ENCODE peak calls at places on chromosomes 1 and 21, in seven cellular contexts. G is left ventricle myocardium inferior; J is CD4-positive, alpha-beta memory T cell; C is fibroblast of lung; F is SK-N-SH; Y is pancreas; A is fibroblast of villous mesenchyme. M is an unnamed sample.

GRCh38 chr1:13585996-13586395 is 2.4 kb downstream of the PDPN start:
- DNase-seq in G (no peak), J (no peak), C (peak), F (no peak), Y (no peak), A (no peak), M (peak)

GRCh38 chr1:209552406-209553264 is 30.9 kb upstream of the CAMK1G start:
- DNase-seq in G (no peak), J (no peak), C (no peak), F (no peak), Y (no peak), A (no peak), M (no peak)

GRCh38 chr1:217911908-217912307 is 280.8 kb downstream of the SPATA17 start:
- DNase-seq in G (no peak), J (no peak), C (no peak), F (peak), Y (no peak), A (no peak), M (peak)

GRCh38 chr1:102550729-102551384 is 554.1 kb upstream of the OLFM3 start:
- DNase-seq in G (no peak), J (peak), C (peak), F (no peak), Y (no peak), A (peak), M (peak)

GRCh38 chr1:166166701-166167394 is at the start of gene FAM78B:
- DNase-seq in G (peak), J (peak), C (peak), F (peak), Y (peak), A (peak), M (peak)

GRCh38 chr1:99266731-99267130 is 2.4 kb downstream of the PLPPR4 start:
- DNase-seq in G (no peak), J (no peak), C (peak), F (no peak), Y (no peak), A (peak), M (no peak)

GRCh38 chr1:208159542-208160258 is 84.5 kb downstream of the PLXNA2 start:
- DNase-seq in G (no peak), J (no peak), C (peak), F (peak), Y (no peak), A (peak), M (no peak)

GRCh38 chr1:8348777-8349472 is 31.0 kb downstream of the SLC45A1 start:
- DNase-seq in G (peak), J (peak), C (peak), F (peak), Y (peak), A (peak), M (peak)

GRCh38 chr1:226736908-226737818 is 1.9 kb downstream of the ITPKB start:
- DNase-seq in G (peak), J (peak), C (peak), F (peak), Y (peak), A (peak), M (no peak)

GRCh38 chr21:43639470-43640178 is 19.7 kb downstream of the HSF2BP start:
- DNase-seq in G (no peak), J (no peak), C (peak), F (no peak), Y (no peak), A (peak), M (peak)

GRCh38 chr1:39509360-39510009 is 18.0 kb downstream of the BMP8A start:
- DNase-seq in G (peak), J (peak), C (peak), F (no peak), Y (peak), A (peak), M (no peak)

GRCh38 chr1:54298284-54299033 is 98.5 kb downstream of the MRPL37 start:
- DNase-seq in G (no peak), J (no peak), C (no peak), F (peak), Y (no peak), A (no peak), M (no peak)

GRCh38 chr1:61386323-61386722 is 304.0 kb downstream of the NFIA start:
- DNase-seq in G (no peak), J (no peak), C (no peak), F (no peak), Y (no peak), A (no peak), M (no peak)

GRCh38 chr1:161872506-161872905 is 106.4 kb downstream of the ATF6 start:
- DNase-seq in G (no peak), J (no peak), C (no peak), F (no peak), Y (no peak), A (peak), M (no peak)

GRCh38 chr1:7539772-7540175 is 231.3 kb upstream of the VAMP3 start:
- DNase-seq in G (no peak), J (no peak), C (peak), F (no peak), Y (no peak), A (no peak), M (no peak)

GRCh38 chr1:213582976-213583567 is 404.7 kb upstream of the PROX1 start:
- DNase-seq in G (no peak), J (no peak), C (no peak), F (no peak), Y (no peak), A (no peak), M (no peak)

GRCh38 chr1:183180634-183181056 is 5.4 kb upstream of the LAMC2 start:
- DNase-seq in G (peak), J (no peak), C (peak), F (peak), Y (peak), A (peak), M (peak)

GRCh38 chr1:223707270-223708000 is 4.9 kb upstream of the CAPN2 start:
- DNase-seq in G (peak), J (no peak), C (peak), F (no peak), Y (peak), A (peak), M (peak)

GRCh38 chr1:172827301-172827700 is 168.4 kb downstream of the FASLG start:
- DNase-seq in G (no peak), J (no peak), C (no peak), F (no peak), Y (no peak), A (peak), M (no peak)

GRCh38 chr21:41614456-41615010 is 106.6 kb upstream of the TMPRSS2 start:
- DNase-seq in G (no peak), J (no peak), C (peak), F (no peak), Y (no peak), A (no peak), M (no peak)

GRCh38 chr1:108643492-108644333 is 17.2 kb downstream of the HENMT1 start:
- DNase-seq in G (no peak), J (peak), C (peak), F (peak), Y (peak), A (peak), M (peak)

GRCh38 chr1:78718566-78718965 is 68.9 kb downstream of the IFI44 start:
- DNase-seq in G (no peak), J (no peak), C (peak), F (no peak), Y (no peak), A (no peak), M (no peak)

DNA sequence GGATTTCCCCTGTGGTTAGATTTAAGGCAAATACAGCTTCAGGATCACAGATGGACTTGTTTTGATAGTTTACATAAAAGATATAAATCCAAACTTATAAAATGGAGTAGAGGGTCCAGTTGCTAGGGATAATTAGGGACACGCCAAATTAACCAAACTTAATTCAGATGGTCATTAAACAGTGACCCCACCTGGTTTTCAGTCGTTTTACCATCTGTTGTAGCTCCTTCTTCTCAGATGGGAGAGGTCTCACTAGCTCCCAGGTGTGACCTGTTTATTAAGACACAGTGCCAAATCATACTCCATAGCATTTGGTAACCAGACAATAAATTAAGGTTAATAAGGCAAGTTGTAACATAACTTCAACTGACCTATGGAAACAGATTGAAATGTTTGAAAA is 8.1 kb upstream of the GADD45A start:
- DNase-seq in G (no peak), J (no peak), C (no peak), F (no peak), Y (no peak), A (no peak), M (no peak)
- H3K4me3 ChIP-seq in G (no peak), J (no peak), C (no peak), F (no peak), Y (no peak), A (no peak), M (no peak)

GRCh38 chr1:82399093-82399492 is 598.4 kb downstream of the ADGRL2 start:
- DNase-seq in G (no peak), J (no peak), C (peak), F (no peak), Y (no peak), A (no peak), M (peak)

GRCh38 chr1:82401116-82401515 is 600.4 kb downstream of the ADGRL2 start:
- DNase-seq in G (no peak), J (no peak), C (no peak), F (no peak), Y (no peak), A (no peak), M (no peak)

GRCh38 chr1:82405333-82405732 is 604.6 kb downstream of the ADGRL2 start:
- DNase-seq in G (no peak), J (no peak), C (no peak), F (no peak), Y (no peak), A (no peak), M (no peak)

GRCh38 chr1:82398357-82398756 is 597.6 kb downstream of the ADGRL2 start:
- DNase-seq in G (no peak), J (no peak), C (peak), F (no peak), Y (no peak), A (no peak), M (peak)

DNA sequence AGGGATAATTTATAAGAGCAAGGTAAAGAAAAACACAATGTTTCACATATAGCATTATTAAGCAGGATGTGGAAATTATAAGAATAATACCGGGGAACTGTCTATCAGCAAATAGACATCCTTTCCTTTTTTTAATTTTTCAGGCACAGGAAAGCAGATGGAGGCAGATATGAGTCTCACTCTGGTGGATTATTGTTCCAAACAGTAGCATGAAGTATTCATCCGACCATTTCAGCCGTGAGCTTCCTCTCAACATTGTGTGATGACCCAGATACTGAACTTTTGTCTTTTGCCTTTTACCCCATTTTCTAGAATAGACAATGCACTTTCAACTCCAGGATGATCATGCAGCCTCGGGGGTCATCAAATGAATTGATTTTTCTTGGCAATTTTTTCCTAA is 599.8 kb downstream of the ADGRL2 start:
- DNase-seq in G (no peak), J (no peak), C (no peak), F (no peak), Y (no peak), A (no peak), M (no peak)
- H3K4me3 ChIP-seq in G (no peak), J (no peak), C (no peak), F (no peak), Y (no peak), A (no peak), M (no peak)

GRCh38 chr1:24641646-24642151 is 1.4 kb upstream of the SRRM1 start:
- DNase-seq in G (peak), J (peak), C (peak), F (peak), Y (peak), A (peak), M (peak)
- H3K4me3 ChIP-seq in G (peak), J (peak), C (peak), F (peak), Y (no peak), A (peak), M (peak)

GRCh38 chr1:46800742-46801141 is 1.9 kb downstream of the CYP4B1 start:
- DNase-seq in G (no peak), J (no peak), C (no peak), F (no peak), Y (no peak), A (no peak), M (no peak)
- H3K4me3 ChIP-seq in G (peak), J (no peak), C (no peak), F (no peak), Y (no peak), A (no peak), M (no peak)

GRCh38 chr1:171645553-171646336 is 6.7 kb downstream of the MYOC start:
- DNase-seq in G (peak), J (no peak), C (peak), F (peak), Y (no peak), A (peak), M (peak)
- H3K4me3 ChIP-seq in G (peak), J (no peak), C (no peak), F (no peak), Y (no peak), A (no peak), M (no peak)

DNA sequence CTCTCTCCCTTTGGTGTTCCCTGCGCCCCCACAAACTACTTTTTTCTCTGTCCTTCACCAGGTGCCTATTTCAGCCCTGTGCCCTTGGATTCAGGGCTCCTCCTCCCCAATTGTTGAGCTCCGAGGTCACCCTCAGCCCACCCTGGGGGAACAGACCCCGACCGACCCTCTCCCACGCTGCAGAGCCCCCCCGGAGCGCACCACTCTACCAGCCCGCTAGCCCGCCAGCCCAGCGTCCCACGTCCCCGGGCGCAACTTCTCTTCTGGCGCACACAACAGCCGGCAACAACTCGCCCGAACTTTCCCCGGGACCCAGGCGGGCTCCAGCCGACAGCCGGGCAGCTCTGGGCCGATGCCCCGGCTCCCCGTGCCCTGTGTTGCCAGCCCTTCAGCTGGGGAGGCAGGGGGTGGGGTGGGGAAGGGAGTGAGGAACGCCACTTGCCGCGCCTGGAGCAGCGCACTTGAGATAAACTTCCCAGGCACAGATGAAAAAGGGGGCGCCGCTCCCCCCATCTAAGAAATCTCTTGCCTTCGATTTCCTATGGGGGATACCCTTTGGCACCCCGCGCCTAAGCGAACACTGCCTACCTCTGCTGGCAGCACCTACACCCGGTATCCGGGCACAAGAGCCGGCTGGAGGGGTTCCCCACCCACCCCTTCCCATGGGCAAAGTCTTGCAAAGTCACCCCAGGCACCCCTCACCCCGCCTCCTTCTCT is 983 bp downstream of the CASZ1 start:
- DNase-seq in G (peak), J (no peak), C (peak), F (peak), Y (no peak), A (peak), M (peak)
- H3K4me3 ChIP-seq in G (peak), J (no peak), C (peak), F (peak), Y (peak), A (peak), M (peak)